ENCODE peak calls at places on chromosome 21, in five cellular contexts. K is right lobe of liver, X is Panc1, Z is body of pancreas, O is right atrium auricular region. A is an unnamed sample.
A peak's percentile ranks its signal among the peaks of the same experiment; 100 is the strongest.

GRCh38 chr21:29873908-29874307 is 65.9 kb downstream of the GRIK1 start:
- DNase-seq in X (no peak), Z (no peak), O (no peak), K (no peak), A (no peak)

GRCh38 chr21:20968391-20968790 is 29.8 kb upstream of the NCAM2 start:
- DNase-seq in X (no peak), Z (no peak), K (no peak), O (no peak), A (no peak)

GRCh38 chr21:28419110-28419509 is 573.6 kb downstream of the LTN1 start:
- DNase-seq in Z (no peak), X (no peak), K (no peak), O (no peak), A (no peak)

GRCh38 chr21:42459583-42460215 is 36.3 kb downstream of the RSPH1 start:
- DNase-seq in Z (no peak), O (no peak), K (peak; percentile 11), X (no peak), A (no peak)

GRCh38 chr21:35359076-35359475 is 310.0 kb upstream of the RUNX1 start:
- DNase-seq in X (no peak), O (no peak), Z (no peak), K (no peak), A (no peak)

GRCh38 chr21:46559291-46559983 is 45.4 kb downstream of the S100B start:
- DNase-seq in X (no peak), Z (no peak), K (peak; percentile 41), O (peak; percentile 54), A (no peak)

GRCh38 chr21:26405735-26406361 is 167.2 kb downstream of the CYYR1 start:
- DNase-seq in O (no peak), Z (no peak), X (no peak), K (no peak), A (no peak)

GRCh38 chr21:26966978-26967913 is at the start of gene ADAMTS5:
- DNase-seq in O (peak; percentile 71), K (peak; percentile 50), Z (peak; percentile 14), X (no peak), A (peak; percentile 77)

GRCh38 chr21:31222142-31222541 is 121.9 kb downstream of the TIAM1 start:
- DNase-seq in X (no peak), Z (no peak), O (no peak), K (no peak), A (no peak)

GRCh38 chr21:37631319-37632117 is 264.9 kb downstream of the DYRK1A start:
- DNase-seq in K (peak; percentile 68), O (no peak), X (no peak), Z (peak; percentile 74), A (no peak)

GRCh38 chr21:30434033-30434631 is 4.1 kb downstream of the KRTAP13-4 start:
- DNase-seq in Z (peak; percentile 39), K (no peak), O (no peak), X (peak; percentile 0), A (no peak)

GRCh38 chr21:30426732-30427131 is 1.0 kb upstream of the KRTAP13-3 start:
- DNase-seq in O (no peak), X (no peak), K (no peak), Z (no peak), A (no peak)

GRCh38 chr21:41681336-41681801 is 85.5 kb downstream of the RIPK4 start:
- DNase-seq in K (no peak), O (no peak), Z (peak; percentile 62), X (no peak), A (no peak)

GRCh38 chr21:16590186-16590585 is 860.4 kb downstream of the USP25 start:
- DNase-seq in O (no peak), K (no peak), Z (no peak), X (no peak), A (no peak)

GRCh38 chr21:16589499-16589898 is 859.7 kb downstream of the USP25 start:
- DNase-seq in O (no peak), Z (no peak), K (no peak), X (no peak), A (no peak)

GRCh38 chr21:16594191-16594590 is 864.4 kb downstream of the USP25 start:
- DNase-seq in X (no peak), K (no peak), O (no peak), Z (no peak), A (no peak)

GRCh38 chr21:16590658-16591057 is 860.9 kb downstream of the USP25 start:
- DNase-seq in O (no peak), K (no peak), Z (no peak), X (no peak), A (no peak)

GRCh38 chr21:16592399-16592798 is 862.6 kb downstream of the USP25 start:
- DNase-seq in K (no peak), Z (no peak), O (no peak), X (no peak), A (no peak)
- H3K4me3 ChIP-seq in K (no peak overlapping the region), Z (no peak overlapping the region), O (no peak overlapping the region), X (no peak overlapping the region), A (no peak overlapping the region)

GRCh38 chr21:32868631-32869454 is 97.3 kb upstream of the PAXBP1 start:
- DNase-seq in Z (no peak), K (no peak), X (no peak), O (no peak), A (no peak)

GRCh38 chr21:32869459-32869858 is 97.9 kb upstream of the PAXBP1 start:
- DNase-seq in X (no peak), O (no peak), Z (no peak), K (no peak), A (no peak)

GRCh38 chr21:32861871-32862270 is 90.3 kb upstream of the PAXBP1 start:
- DNase-seq in O (no peak), X (no peak), Z (no peak), K (no peak), A (no peak)

GRCh38 chr21:32867587-32867986 is 96.0 kb upstream of the PAXBP1 start:
- DNase-seq in K (no peak), O (no peak), X (no peak), Z (no peak), A (no peak)
- H3K4me3 ChIP-seq in K (no peak overlapping the region), O (no peak overlapping the region), X (no peak overlapping the region), Z (no peak overlapping the region), A (no peak overlapping the region)

GRCh38 chr21:45091540-45092322 is 17.4 kb downstream of the ADARB1 start:
- DNase-seq in X (no peak), O (no peak), K (no peak), Z (no peak), A (no peak)

GRCh38 chr21:45096216-45096615 is 21.8 kb downstream of the ADARB1 start:
- DNase-seq in Z (no peak), X (no peak), O (no peak), K (no peak), A (no peak)

GRCh38 chr21:45095505-45095904 is 21.1 kb downstream of the ADARB1 start:
- DNase-seq in O (no peak), X (no peak), Z (no peak), K (no peak), A (no peak)

GRCh38 chr21:45094412-45094811 is 20.0 kb downstream of the ADARB1 start:
- DNase-seq in K (no peak), O (no peak), X (no peak), Z (no peak), A (no peak)

GRCh38 chr21:45093064-45093532 is 18.7 kb downstream of the ADARB1 start:
- DNase-seq in K (no peak), X (no peak), O (no peak), Z (peak; percentile 54), A (no peak)
- H3K4me3 ChIP-seq in K (no peak overlapping the region), X (no peak overlapping the region), O (peak overlapping the region; percentile 33), Z (no peak overlapping the region), A (peak overlapping the region; percentile 50)

GRCh38 chr21:44932366-44933181 is 7.3 kb upstream of the SLX9 start:
- DNase-seq in O (no peak), X (no peak), K (peak; percentile 78), Z (peak; percentile 33), A (no peak)

GRCh38 chr21:44931501-44932365 is 8.1 kb upstream of the SLX9 start:
- DNase-seq in Z (no peak), O (no peak), K (peak; percentile 70), X (no peak), A (no peak)

GRCh38 chr21:44930543-44930981 is 9.3 kb upstream of the SLX9 start:
- DNase-seq in K (peak; percentile 53), O (no peak), Z (no peak), X (no peak), A (no peak)

GRCh38 chr21:44929799-44930542 is 9.3 kb upstream of the ITGB2 start:
- DNase-seq in K (peak; percentile 37), X (no peak), O (no peak), Z (peak; percentile 1), A (no peak)

DNA sequence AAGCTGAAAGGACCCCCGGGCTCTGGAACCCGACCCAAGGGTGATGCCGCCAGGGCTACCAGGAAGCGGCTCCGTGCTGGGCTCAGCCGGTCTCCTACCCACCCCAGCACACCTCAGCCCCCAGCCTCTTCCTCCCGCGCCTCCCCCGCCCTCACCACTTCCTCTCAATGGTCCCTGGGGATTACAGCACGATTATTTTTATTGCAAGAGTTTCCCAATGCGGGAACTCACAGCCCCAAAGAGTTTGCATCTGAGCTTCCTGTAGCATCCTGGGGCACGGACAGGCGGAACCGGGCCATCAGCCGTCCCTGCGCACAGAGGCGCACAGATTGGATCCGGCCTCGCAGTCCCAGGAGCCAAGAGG is 8.7 kb upstream of the SLX9 start:
- DNase-seq in X (no peak), O (no peak), Z (peak; percentile 32), K (no peak), A (no peak)
- H3K4me3 ChIP-seq in X (no peak overlapping the region), O (peak overlapping the region; percentile 56), Z (no peak overlapping the region), K (peak overlapping the region; percentile 50), A (peak overlapping the region; percentile 69)

DNA sequence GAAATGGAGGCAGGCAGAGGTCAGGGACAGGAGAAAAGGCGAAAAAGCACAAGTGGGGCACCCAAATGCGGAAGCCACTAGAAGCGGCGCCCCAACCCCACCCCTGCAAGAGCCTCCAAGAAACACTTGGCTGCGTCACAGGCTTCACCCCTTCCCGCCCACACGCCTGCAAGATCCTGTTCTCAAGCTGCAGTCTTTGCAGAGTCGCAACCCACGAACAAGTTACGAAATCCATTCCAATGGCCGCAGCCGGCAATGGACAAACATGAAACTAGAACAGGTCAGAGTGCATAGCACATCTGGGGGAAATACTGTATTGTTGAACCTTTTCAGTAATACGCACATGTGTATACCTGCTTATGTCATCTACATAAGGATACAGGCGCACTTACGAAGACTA is 103.6 kb downstream of the PSMG1 start:
- DNase-seq in K (peak; percentile 87), Z (peak; percentile 90), O (peak; percentile 86), X (no peak), A (peak; percentile 80)
- H3K4me3 ChIP-seq in K (no peak overlapping the region), Z (no peak overlapping the region), O (no peak overlapping the region), X (no peak overlapping the region), A (no peak overlapping the region)

GRCh38 chr21:33971492-33972013 is 55.9 kb upstream of the ATP5PO start:
- DNase-seq in K (no peak), X (peak; percentile 73), O (no peak), Z (no peak), A (no peak)
- H3K4me3 ChIP-seq in K (no peak overlapping the region), X (no peak overlapping the region), O (no peak overlapping the region), Z (no peak overlapping the region), A (no peak overlapping the region)

A was measured in coronary artery.